ENCODE peak calls at places on chromosomes 13 and 19, in six cellular contexts. D, J, R, E, F and U are unnamed samples.

GRCh38 chr13:29676941-29677452 is 81.5 kb upstream of the SLC7A1 start:
- DNase-seq in D (no peak), J (no peak), R (no peak), E (peak), F (peak), U (no peak)

GRCh38 chr13:98853791-98854191 is 101.3 kb upstream of the SLC15A1 start:
- DNase-seq in D (no peak), J (peak), R (no peak), E (peak), F (no peak), U (no peak)

GRCh38 chr13:87622921-87623320 is 48.2 kb upstream of the SLITRK5 start:
- DNase-seq in D (no peak), J (no peak), R (no peak), E (no peak), F (no peak), U (no peak)

GRCh38 chr19:632228-633067 is 889 bp downstream of the POLRMT start:
- DNase-seq in D (no peak), J (peak), R (peak), E (peak), F (peak), U (peak)

GRCh38 chr13:46354143-46355087 is 32.6 kb downstream of the RUBCNL start:
- DNase-seq in D (no peak), J (no peak), R (no peak), E (peak), F (peak), U (peak)

GRCh38 chr19:32396046-32396652 is 9.4 kb upstream of the DPY19L3 start:
- DNase-seq in D (no peak), J (no peak), R (no peak), E (no peak), F (no peak), U (no peak)

GRCh38 chr13:62209539-62209938 is 793.9 kb upstream of the PCDH20 start:
- DNase-seq in D (no peak), J (no peak), R (no peak), E (no peak), F (no peak), U (no peak)

GRCh38 chr19:16180611-16181010 is 4.6 kb upstream of the FAM32A start:
- DNase-seq in D (no peak), J (no peak), R (peak), E (peak), F (peak), U (no peak)

GRCh38 chr19:50214699-50215543 is 11.5 kb downstream of the MYH14 start:
- DNase-seq in D (peak), J (no peak), R (no peak), E (no peak), F (no peak), U (no peak)

GRCh38 chr19:33813391-33814101 is 16.9 kb downstream of the KCTD15 start:
- DNase-seq in D (no peak), J (no peak), R (no peak), E (no peak), F (no peak), U (no peak)

GRCh38 chr19:58538257-58539168 is 5.4 kb upstream of the TRIM28 start:
- DNase-seq in D (no peak), J (no peak), R (peak), E (no peak), F (no peak), U (peak)

GRCh38 chr19:35549174-35549788 is 3.9 kb downstream of the TMEM147 start:
- DNase-seq in D (peak), J (no peak), R (peak), E (peak), F (peak), U (peak)

GRCh38 chr19:29528946-29529645 is 3.3 kb downstream of the VSTM2B start:
- DNase-seq in D (no peak), J (peak), R (no peak), E (peak), F (no peak), U (no peak)